ENCODE peak calls at places on chromosomes 16 and 17, in seven cellular contexts. C, S, M, R, K, N and V are unnamed samples.

GRCh38 chr17:17416400-17417360 is 60.1 kb upstream of the MED9 start:
- DNase-seq in C (no peak), S (no peak), M (peak; percentile 59), R (peak; percentile 79), K (peak; percentile 21), N (peak; percentile 6), V (peak; percentile 47)

GRCh38 chr16:78985736-78986605 is 614.6 kb downstream of the MAF start:
- DNase-seq in C (no peak), S (no peak), M (no peak), R (no peak), K (no peak), N (no peak), V (no peak)

GRCh38 chr16:50266337-50267091 is at the start of gene ADCY7:
- DNase-seq in C (no peak), S (peak; percentile 71), M (peak; percentile 88), R (peak; percentile 90), K (peak; percentile 77), N (peak; percentile 80), V (peak; percentile 90)

GRCh38 chr17:17491031-17491471 is 5.1 kb downstream of the RASD1 start:
- DNase-seq in C (no peak), S (no peak), M (no peak), R (no peak), K (no peak), N (no peak), V (no peak)

GRCh38 chr17:14316131-14316854 is 15.4 kb downstream of the HS3ST3B1 start:
- DNase-seq in C (no peak), S (no peak), M (no peak), R (no peak), K (no peak), N (no peak), V (no peak)

GRCh38 chr16:1002399-1003161 is 21.0 kb downstream of the SOX8 start:
- DNase-seq in C (peak; percentile 26), S (peak; percentile 52), M (peak; percentile 82), R (peak; percentile 94), K (peak; percentile 78), N (peak; percentile 16), V (peak; percentile 44)

GRCh38 chr16:22948058-22948602 is 134.2 kb downstream of the HS3ST2 start:
- DNase-seq in C (no peak), S (no peak), M (no peak), R (no peak), K (no peak), N (no peak), V (no peak)

GRCh38 chr17:288802-289356 is 63.7 kb downstream of the RPH3AL start:
- DNase-seq in C (no peak), S (no peak), M (no peak), R (no peak), K (no peak), N (no peak), V (no peak)

GRCh38 chr16:17345043-17345442 is 125.7 kb downstream of the XYLT1 start:
- DNase-seq in C (peak; percentile 82), S (no peak), M (no peak), R (no peak), K (no peak), N (no peak), V (no peak)

GRCh38 chr17:44900894-44901293 is 1.6 kb upstream of the EFTUD2 start:
- DNase-seq in C (peak; percentile 63), S (no peak), M (peak; percentile 83), R (peak; percentile 90), K (no peak), N (no peak), V (no peak)

GRCh38 chr17:51298508-51299371 is 38.4 kb downstream of the UTP18 start:
- DNase-seq in C (no peak), S (peak; percentile 18), M (peak; percentile 42), R (peak; percentile 40), K (no peak), N (peak; percentile 12), V (no peak)

GRCh38 chr17:76276461-76277299 is 11.5 kb downstream of the UBALD2 start:
- DNase-seq in C (no peak), S (no peak), M (peak; percentile 74), R (peak; percentile 90), K (no peak), N (no peak), V (peak; percentile 28)

GRCh38 chr17:16933317-16934132 is 38.4 kb downstream of the TNFRSF13B start:
- DNase-seq in C (no peak), S (no peak), M (no peak), R (peak; percentile 40), K (no peak), N (no peak), V (no peak)

GRCh38 chr17:82121660-82122629 is 23.9 kb upstream of the FASN start:
- DNase-seq in C (no peak), S (no peak), M (no peak), R (no peak), K (no peak), N (no peak), V (no peak)

GRCh38 chr17:10737168-10737622 is 7.4 kb upstream of the TMEM220 start:
- DNase-seq in C (peak; percentile 52), S (no peak), M (peak; percentile 61), R (peak; percentile 51), K (peak; percentile 28), N (peak; percentile 30), V (peak; percentile 51)

GRCh38 chr16:73315645-73316044 is 267.7 kb upstream of the ZFHX3 start:
- DNase-seq in C (no peak), S (no peak), M (no peak), R (no peak), K (no peak), N (no peak), V (no peak)

GRCh38 chr16:51953541-51953940 is 593.4 kb downstream of the TOX3 start:
- DNase-seq in C (no peak), S (no peak), M (no peak), R (no peak), K (no peak), N (no peak), V (no peak)

GRCh38 chr16:46693598-46693997 is 4.1 kb downstream of the ORC6 start:
- DNase-seq in C (no peak), S (no peak), M (no peak), R (no peak), K (no peak), N (no peak), V (no peak)

GRCh38 chr16:24999088-24999670 is 16.0 kb downstream of the ARHGAP17 start:
- DNase-seq in C (no peak), S (no peak), M (no peak), R (no peak), K (no peak), N (no peak), V (no peak)

GRCh38 chr17:57523926-57524634 is 221.0 kb downstream of the CCDC182 start:
- DNase-seq in C (no peak), S (no peak), M (peak; percentile 76), R (peak; percentile 47), K (no peak), N (no peak), V (no peak)

GRCh38 chr17:61426482-61427304 is 25.5 kb upstream of the TBX4 start:
- DNase-seq in C (no peak), S (no peak), M (peak; percentile 93), R (peak; percentile 86), K (no peak), N (no peak), V (no peak)

GRCh38 chr16:79571753-79572544 is 28.6 kb downstream of the MAF start:
- DNase-seq in C (no peak), S (no peak), M (no peak), R (no peak), K (no peak), N (no peak), V (no peak)

GRCh38 chr17:62696256-62696655 is 68.8 kb downstream of the MRC2 start:
- DNase-seq in C (no peak), S (no peak), M (no peak), R (no peak), K (no peak), N (no peak), V (no peak)

GRCh38 chr17:57803026-57803425 is 46.8 kb downstream of the MRPS23 start:
- DNase-seq in C (no peak), S (no peak), M (no peak), R (no peak), K (no peak), N (no peak), V (no peak)

GRCh38 chr17:40956401-40957254 is 10.1 kb downstream of the KRT39 start:
- DNase-seq in C (no peak), S (peak; percentile 98), M (peak; percentile 97), R (peak; percentile 83), K (no peak), N (no peak), V (no peak)

GRCh38 chr16:67944690-67945391 is 921 bp upstream of the LCAT start:
- DNase-seq in C (no peak), S (no peak), M (no peak), R (no peak), K (no peak), N (no peak), V (no peak)

GRCh38 chr16:85625053-85625452 is 11.9 kb downstream of the GSE1 start:
- DNase-seq in C (no peak), S (no peak), M (no peak), R (no peak), K (no peak), N (no peak), V (no peak)

GRCh38 chr16:87052506-87052905 is 264.7 kb downstream of the C16orf95 start:
- DNase-seq in C (no peak), S (no peak), M (no peak), R (peak; percentile 80), K (no peak), N (no peak), V (no peak)

GRCh38 chr16:24852281-24852721 is 6.5 kb downstream of the SLC5A11 start:
- DNase-seq in C (no peak), S (no peak), M (peak; percentile 18), R (peak; percentile 70), K (no peak), N (no peak), V (no peak)

GRCh38 chr16:7227193-7227825 is 105.3 kb upstream of the RBFOX1 start:
- DNase-seq in C (no peak), S (no peak), M (no peak), R (no peak), K (no peak), N (no peak), V (no peak)